ENCODE peak calls at places on chromosomes 6 and 20, in ten cellular contexts. One of them, this sample, is unnamed.

GRCh38 chr6:9896806-9897205 is 518.1 kb downstream of the TFAP2A start:
- DNase-seq in H7: no peak
- DNase-seq in IMR-90: no peak
- DNase-seq in upper lobe of right lung: no peak
- DNase-seq in suprapubic skin: no peak
- DNase-seq in foreskin fibroblast: no peak
- DNase-seq in AG10803: no peak
- DNase-seq in prostate gland: no peak
- DNase-seq in ascending aorta: no peak
- DNase-seq in stomach: no peak
- DNase-seq in this sample: no peak

GRCh38 chr6:156752666-156753301 is 24.4 kb upstream of the ARID1B start:
- DNase-seq in H7: peak
- DNase-seq in IMR-90: no peak
- DNase-seq in upper lobe of right lung: no peak
- DNase-seq in suprapubic skin: no peak
- DNase-seq in foreskin fibroblast: no peak
- DNase-seq in AG10803: no peak
- DNase-seq in prostate gland: no peak
- DNase-seq in ascending aorta: no peak
- DNase-seq in stomach: peak
- DNase-seq in this sample: peak

GRCh38 chr6:38443341-38443740 is 196.4 kb downstream of the BTBD9 start:
- DNase-seq in H7: no peak
- DNase-seq in IMR-90: no peak
- DNase-seq in upper lobe of right lung: no peak
- DNase-seq in suprapubic skin: no peak
- DNase-seq in foreskin fibroblast: no peak
- DNase-seq in AG10803: peak
- DNase-seq in prostate gland: no peak
- DNase-seq in ascending aorta: no peak
- DNase-seq in stomach: no peak
- DNase-seq in this sample: peak

GRCh38 chr20:63942250-63943006 is 13.8 kb downstream of the UCKL1 start:
- DNase-seq in H7: peak
- DNase-seq in IMR-90: peak
- DNase-seq in upper lobe of right lung: peak
- DNase-seq in suprapubic skin: peak
- DNase-seq in foreskin fibroblast: peak
- DNase-seq in AG10803: no peak
- DNase-seq in prostate gland: no peak
- DNase-seq in ascending aorta: no peak
- DNase-seq in stomach: peak
- DNase-seq in this sample: peak

GRCh38 chr6:168107191-168107940 is 28.4 kb upstream of the FRMD1 start:
- DNase-seq in H7: no peak
- DNase-seq in IMR-90: no peak
- DNase-seq in upper lobe of right lung: peak
- DNase-seq in suprapubic skin: no peak
- DNase-seq in foreskin fibroblast: no peak
- DNase-seq in AG10803: no peak
- DNase-seq in prostate gland: no peak
- DNase-seq in ascending aorta: no peak
- DNase-seq in stomach: no peak
- DNase-seq in this sample: no peak

GRCh38 chr20:25061103-25061799 is 3.3 kb upstream of the ACSS1 start:
- DNase-seq in H7: no peak
- DNase-seq in IMR-90: no peak
- DNase-seq in upper lobe of right lung: peak
- DNase-seq in suprapubic skin: no peak
- DNase-seq in foreskin fibroblast: no peak
- DNase-seq in AG10803: no peak
- DNase-seq in prostate gland: no peak
- DNase-seq in ascending aorta: peak
- DNase-seq in stomach: peak
- DNase-seq in this sample: no peak

GRCh38 chr6:56849876-56850275 is 105.0 kb upstream of the BEND6 start:
- DNase-seq in H7: no peak
- DNase-seq in IMR-90: peak
- DNase-seq in upper lobe of right lung: no peak
- DNase-seq in suprapubic skin: no peak
- DNase-seq in foreskin fibroblast: peak
- DNase-seq in AG10803: peak
- DNase-seq in prostate gland: no peak
- DNase-seq in ascending aorta: no peak
- DNase-seq in stomach: no peak
- DNase-seq in this sample: no peak

GRCh38 chr20:32468860-32469259 is 110.7 kb downstream of the ASXL1 start:
- DNase-seq in H7: no peak
- DNase-seq in IMR-90: no peak
- DNase-seq in upper lobe of right lung: no peak
- DNase-seq in suprapubic skin: no peak
- DNase-seq in foreskin fibroblast: no peak
- DNase-seq in AG10803: no peak
- DNase-seq in prostate gland: no peak
- DNase-seq in ascending aorta: no peak
- DNase-seq in stomach: no peak
- DNase-seq in this sample: no peak

GRCh38 chr6:49565855-49566254 is 15.4 kb downstream of the C6orf141 start:
- DNase-seq in H7: no peak
- DNase-seq in IMR-90: no peak
- DNase-seq in upper lobe of right lung: no peak
- DNase-seq in suprapubic skin: no peak
- DNase-seq in foreskin fibroblast: no peak
- DNase-seq in AG10803: no peak
- DNase-seq in prostate gland: no peak
- DNase-seq in ascending aorta: no peak
- DNase-seq in stomach: no peak
- DNase-seq in this sample: no peak

GRCh38 chr6:84953401-84953800 is 189.0 kb upstream of the TBX18 start:
- DNase-seq in H7: no peak
- DNase-seq in IMR-90: no peak
- DNase-seq in upper lobe of right lung: no peak
- DNase-seq in suprapubic skin: no peak
- DNase-seq in foreskin fibroblast: peak
- DNase-seq in AG10803: no peak
- DNase-seq in prostate gland: no peak
- DNase-seq in ascending aorta: no peak
- DNase-seq in stomach: no peak
- DNase-seq in this sample: no peak

DNA sequence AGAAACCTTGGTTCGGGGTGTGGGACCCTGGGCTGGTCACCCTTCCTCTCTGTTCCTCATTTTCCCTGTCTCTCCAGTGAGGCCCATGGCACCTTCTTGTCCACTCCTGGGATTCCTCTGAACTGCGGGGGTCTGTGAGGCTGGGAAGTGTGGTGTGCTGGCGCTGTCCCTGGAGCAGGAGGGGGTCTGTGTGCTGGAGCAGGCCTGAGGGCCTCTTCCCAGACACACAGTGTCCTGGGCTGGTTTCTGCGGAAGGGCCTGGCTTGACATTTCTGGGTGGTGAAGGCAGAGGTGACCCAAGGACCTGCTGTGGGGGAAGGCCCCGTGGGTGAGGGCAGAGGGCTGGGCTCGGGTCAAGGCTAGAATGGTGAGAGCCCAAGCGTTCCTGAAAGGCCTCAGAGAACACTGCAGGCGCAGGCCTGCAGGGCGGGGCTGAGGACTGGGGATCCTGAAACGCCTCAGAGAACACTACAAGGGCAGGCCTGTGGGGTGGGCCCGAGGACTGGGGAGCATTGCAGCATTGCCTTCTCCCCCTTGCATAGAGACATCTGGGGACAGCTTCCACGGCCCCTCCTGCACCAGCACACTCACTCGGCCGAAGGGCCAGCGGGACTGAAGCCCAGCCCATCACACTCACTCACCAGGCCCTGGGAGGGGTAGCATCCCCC is 10.6 kb upstream of the BAK1 start:
- DNase-seq in H7: peak
- DNase-seq in IMR-90: no peak
- DNase-seq in upper lobe of right lung: peak
- DNase-seq in suprapubic skin: no peak
- DNase-seq in foreskin fibroblast: peak
- DNase-seq in AG10803: peak
- DNase-seq in prostate gland: no peak
- DNase-seq in ascending aorta: no peak
- DNase-seq in stomach: peak
- DNase-seq in this sample: peak
- H3K4me3 ChIP-seq in H7: no peak
- H3K4me3 ChIP-seq in IMR-90: no peak
- H3K4me3 ChIP-seq in upper lobe of right lung: no peak
- H3K4me3 ChIP-seq in suprapubic skin: no peak
- H3K4me3 ChIP-seq in foreskin fibroblast: no peak
- H3K4me3 ChIP-seq in AG10803: no peak
- H3K4me3 ChIP-seq in prostate gland: no peak
- H3K4me3 ChIP-seq in ascending aorta: no peak
- H3K4me3 ChIP-seq in stomach: no peak
- H3K4me3 ChIP-seq in this sample: no peak

GRCh38 chr20:61723538-61724257 is 342.0 kb downstream of the TAF4 start:
- DNase-seq in H7: no peak
- DNase-seq in IMR-90: no peak
- DNase-seq in upper lobe of right lung: no peak
- DNase-seq in suprapubic skin: no peak
- DNase-seq in foreskin fibroblast: no peak
- DNase-seq in AG10803: no peak
- DNase-seq in prostate gland: no peak
- DNase-seq in ascending aorta: no peak
- DNase-seq in stomach: no peak
- DNase-seq in this sample: no peak

GRCh38 chr20:61722146-61722678 is 343.5 kb downstream of the TAF4 start:
- DNase-seq in H7: peak
- DNase-seq in IMR-90: no peak
- DNase-seq in upper lobe of right lung: no peak
- DNase-seq in suprapubic skin: no peak
- DNase-seq in foreskin fibroblast: peak
- DNase-seq in AG10803: no peak
- DNase-seq in prostate gland: no peak
- DNase-seq in ascending aorta: no peak
- DNase-seq in stomach: no peak
- DNase-seq in this sample: no peak

GRCh38 chr20:61718361-61718760 is 347.3 kb downstream of the TAF4 start:
- DNase-seq in H7: peak
- DNase-seq in IMR-90: no peak
- DNase-seq in upper lobe of right lung: no peak
- DNase-seq in suprapubic skin: no peak
- DNase-seq in foreskin fibroblast: no peak
- DNase-seq in AG10803: no peak
- DNase-seq in prostate gland: no peak
- DNase-seq in ascending aorta: no peak
- DNase-seq in stomach: no peak
- DNase-seq in this sample: no peak

GRCh38 chr20:61720348-61720696 is 345.4 kb downstream of the TAF4 start:
- DNase-seq in H7: no peak
- DNase-seq in IMR-90: no peak
- DNase-seq in upper lobe of right lung: no peak
- DNase-seq in suprapubic skin: no peak
- DNase-seq in foreskin fibroblast: no peak
- DNase-seq in AG10803: no peak
- DNase-seq in prostate gland: no peak
- DNase-seq in ascending aorta: no peak
- DNase-seq in stomach: no peak
- DNase-seq in this sample: no peak

DNA sequence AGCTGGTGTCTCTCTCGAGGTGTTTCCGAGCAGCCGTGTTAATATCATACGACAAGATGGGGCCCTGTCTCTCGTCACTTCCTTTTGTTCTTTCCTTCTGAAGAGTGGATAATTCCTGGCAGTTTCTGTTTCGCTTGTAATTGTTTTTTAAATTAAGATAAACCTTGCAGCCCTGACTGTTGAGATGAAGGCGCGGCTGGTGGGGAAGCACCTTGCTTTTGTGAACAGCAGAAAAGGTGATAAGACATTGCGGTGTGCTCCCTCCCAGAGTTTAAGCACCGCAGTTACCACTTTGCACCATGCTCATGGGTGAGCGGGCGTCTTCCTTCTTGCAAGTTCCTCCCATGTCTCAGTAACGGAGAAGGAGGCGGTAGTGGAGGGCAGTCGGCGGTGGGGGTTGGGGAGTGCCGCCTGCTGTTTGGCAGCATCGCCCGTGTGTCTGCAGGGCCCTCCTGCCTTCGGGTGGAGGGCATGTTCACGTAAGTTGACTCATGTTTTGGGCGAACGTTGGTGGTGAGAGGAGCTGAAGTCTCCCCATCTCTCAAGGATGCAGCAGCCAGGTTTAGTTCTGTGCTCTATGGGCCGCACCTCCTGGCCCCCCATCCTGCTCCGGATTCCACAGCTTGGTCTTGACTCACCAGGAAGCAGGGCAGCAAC is 345.9 kb downstream of the TAF4 start:
- DNase-seq in H7: peak
- DNase-seq in IMR-90: no peak
- DNase-seq in upper lobe of right lung: no peak
- DNase-seq in suprapubic skin: no peak
- DNase-seq in foreskin fibroblast: no peak
- DNase-seq in AG10803: no peak
- DNase-seq in prostate gland: no peak
- DNase-seq in ascending aorta: no peak
- DNase-seq in stomach: no peak
- DNase-seq in this sample: no peak
- H3K4me3 ChIP-seq in H7: no peak
- H3K4me3 ChIP-seq in IMR-90: no peak
- H3K4me3 ChIP-seq in upper lobe of right lung: peak
- H3K4me3 ChIP-seq in suprapubic skin: no peak
- H3K4me3 ChIP-seq in foreskin fibroblast: no peak
- H3K4me3 ChIP-seq in AG10803: no peak
- H3K4me3 ChIP-seq in prostate gland: no peak
- H3K4me3 ChIP-seq in ascending aorta: no peak
- H3K4me3 ChIP-seq in stomach: no peak
- H3K4me3 ChIP-seq in this sample: no peak

GRCh38 chr20:38164624-38165088 is 414 bp downstream of the TGM2 start:
- DNase-seq in H7: no peak
- DNase-seq in IMR-90: no peak
- DNase-seq in upper lobe of right lung: no peak
- DNase-seq in suprapubic skin: no peak
- DNase-seq in foreskin fibroblast: no peak
- DNase-seq in AG10803: no peak
- DNase-seq in prostate gland: no peak
- DNase-seq in ascending aorta: no peak
- DNase-seq in stomach: no peak
- DNase-seq in this sample: no peak
- H3K4me3 ChIP-seq in H7: peak
- H3K4me3 ChIP-seq in IMR-90: peak
- H3K4me3 ChIP-seq in upper lobe of right lung: peak
- H3K4me3 ChIP-seq in suprapubic skin: peak
- H3K4me3 ChIP-seq in foreskin fibroblast: peak
- H3K4me3 ChIP-seq in AG10803: peak
- H3K4me3 ChIP-seq in prostate gland: peak
- H3K4me3 ChIP-seq in ascending aorta: peak
- H3K4me3 ChIP-seq in stomach: peak
- H3K4me3 ChIP-seq in this sample: no peak

DNA sequence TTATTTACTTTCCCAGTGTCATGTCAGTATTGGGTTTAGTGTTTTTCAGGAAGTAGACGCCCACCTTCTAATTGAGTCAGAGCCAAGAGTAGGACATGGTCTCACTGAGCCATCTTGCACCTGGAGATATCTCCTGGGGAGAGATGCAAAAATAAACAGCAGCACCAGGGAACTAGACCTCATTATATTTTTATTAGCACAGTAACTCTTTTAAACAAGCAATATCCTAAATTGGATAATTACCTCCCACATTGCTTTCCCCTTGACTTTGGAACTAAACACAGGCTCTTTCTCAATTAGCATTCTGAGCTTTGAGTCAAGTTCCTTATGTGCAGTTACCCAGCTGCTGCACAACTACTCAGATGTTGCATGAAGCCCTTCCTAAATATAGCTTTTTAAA is 175.4 kb downstream of the IBTK start:
- DNase-seq in H7: no peak
- DNase-seq in IMR-90: peak
- DNase-seq in upper lobe of right lung: no peak
- DNase-seq in suprapubic skin: no peak
- DNase-seq in foreskin fibroblast: peak
- DNase-seq in AG10803: peak
- DNase-seq in prostate gland: no peak
- DNase-seq in ascending aorta: no peak
- DNase-seq in stomach: no peak
- DNase-seq in this sample: no peak
- H3K4me3 ChIP-seq in H7: no peak
- H3K4me3 ChIP-seq in IMR-90: no peak
- H3K4me3 ChIP-seq in upper lobe of right lung: no peak
- H3K4me3 ChIP-seq in suprapubic skin: no peak
- H3K4me3 ChIP-seq in foreskin fibroblast: no peak
- H3K4me3 ChIP-seq in AG10803: no peak
- H3K4me3 ChIP-seq in prostate gland: no peak
- H3K4me3 ChIP-seq in ascending aorta: no peak
- H3K4me3 ChIP-seq in stomach: no peak
- H3K4me3 ChIP-seq in this sample: no peak

This sample was measured in WERI-Rb-1.